ENCODE peak calls at places on chromosomes 3 and 15, in seven cellular contexts. T is GM10248; Y is activated CD8-positive, alpha-beta memory T cell treated with anti-CD3 and anti-CD28 coated beads for 24 hours; J is activated naive CD4-positive, alpha-beta T cell; W is A172; I is GM03348; L is epithelial cell of proximal tubule. V is an unnamed sample.

GRCh38 chr15:33242669-33243191 is 48.2 kb upstream of the FMN1 start:
- DNase-seq in T (no peak), Y (no peak), J (no peak), W (peak; percentile 27), I (peak; percentile 43), L (peak; percentile 91), V (peak; percentile 95)

GRCh38 chr15:70698991-70699390 is 64.4 kb downstream of the UACA start:
- DNase-seq in T (no peak), Y (no peak), J (no peak), W (no peak), I (no peak), L (no peak), V (peak; percentile 29)

GRCh38 chr3:109257269-109257668 is 59.0 kb downstream of the DPPA2 start:
- DNase-seq in T (no peak), Y (no peak), J (no peak), W (peak; percentile 84), I (peak; percentile 8), L (peak; percentile 12), V (peak; percentile 76)

GRCh38 chr3:150074697-150075416 is 104.2 kb upstream of the PFN2 start:
- DNase-seq in T (peak; percentile 26), Y (no peak), J (no peak), W (no peak), I (no peak), L (no peak), V (no peak)

GRCh38 chr3:126613481-126614187 is 41.3 kb downstream of the TXNRD3 start:
- DNase-seq in T (no peak), Y (no peak), J (no peak), W (no peak), I (no peak), L (no peak), V (no peak)

GRCh38 chr3:50534721-50535330 is 31.4 kb upstream of the CACNA2D2 start:
- DNase-seq in T (no peak), Y (no peak), J (no peak), W (no peak), I (no peak), L (peak; percentile 70), V (peak; percentile 46)

GRCh38 chr3:157074490-157074889 is 85.5 kb downstream of the CCNL1 start:
- DNase-seq in T (no peak), Y (peak; percentile 33), J (no peak), W (no peak), I (no peak), L (no peak), V (no peak)

GRCh38 chr3:62323241-62323640 is 50.1 kb downstream of the FEZF2 start:
- DNase-seq in T (no peak), Y (no peak), J (no peak), W (no peak), I (no peak), L (peak; percentile 47), V (no peak)

GRCh38 chr3:124770341-124771082 is 40.3 kb downstream of the UMPS start:
- DNase-seq in T (no peak), Y (no peak), J (no peak), W (no peak), I (no peak), L (no peak), V (no peak)

GRCh38 chr3:72058493-72059081 is 273.6 kb upstream of the PROK2 start:
- DNase-seq in T (no peak), Y (no peak), J (no peak), W (no peak), I (no peak), L (no peak), V (no peak)

GRCh38 chr3:127755305-127755681 is 67.0 kb downstream of the MGLL start:
- DNase-seq in T (peak; percentile 47), Y (no peak), J (no peak), W (no peak), I (no peak), L (no peak), V (no peak)

GRCh38 chr3:31219131-31219843 is 313.4 kb upstream of the STT3B start:
- DNase-seq in T (peak; percentile 30), Y (no peak), J (no peak), W (no peak), I (peak; percentile 41), L (no peak), V (no peak)

GRCh38 chr3:77919244-77919643 is 879.3 kb downstream of the ROBO2 start:
- DNase-seq in T (no peak), Y (no peak), J (no peak), W (no peak), I (no peak), L (no peak), V (no peak)

GRCh38 chr3:135531996-135532395 is 433.5 kb upstream of the PPP2R3A start:
- DNase-seq in T (no peak), Y (no peak), J (no peak), W (no peak), I (no peak), L (no peak), V (no peak)

GRCh38 chr3:128123538-128124368 is at the start of gene RUVBL1:
- DNase-seq in T (peak; percentile 99), Y (peak; percentile 96), J (peak; percentile 86), W (peak; percentile 97), I (peak; percentile 99), L (peak; percentile 58), V (peak; percentile 95)

GRCh38 chr3:80606073-80606472 is 838.3 kb upstream of the ROBO1 start:
- DNase-seq in T (no peak), Y (no peak), J (no peak), W (no peak), I (no peak), L (no peak), V (no peak)

GRCh38 chr3:193016437-193016887 is 98.8 kb upstream of the MB21D2 start:
- DNase-seq in T (no peak), Y (no peak), J (no peak), W (peak; percentile 61), I (no peak), L (no peak), V (no peak)

GRCh38 chr15:98760112-98760826 is 111.9 kb downstream of the IGF1R start:
- DNase-seq in T (no peak), Y (no peak), J (no peak), W (no peak), I (peak; percentile 26), L (no peak), V (no peak)

V was measured in kidney glomerular epithelial cell.